ENCODE peak calls at places on chromosomes 7 and 10, in eight cellular contexts. One of them, this sample, is unnamed.

GRCh38 chr7:91949221-91950009 is 8.8 kb downstream of the AKAP9 start:
- DNase-seq in A549: no peak
- DNase-seq in H9: no peak
- DNase-seq in neural progenitor cell: no peak
- DNase-seq in ovary: no peak
- DNase-seq in pancreas: no peak
- DNase-seq in uterus: no peak
- DNase-seq in GM23338: no peak
- DNase-seq in this sample: no peak

GRCh38 chr10:58643029-58643428 is 130.4 kb downstream of the BICC1 start:
- DNase-seq in A549: no peak
- DNase-seq in H9: no peak
- DNase-seq in neural progenitor cell: no peak
- DNase-seq in ovary: no peak
- DNase-seq in pancreas: no peak
- DNase-seq in uterus: no peak
- DNase-seq in GM23338: no peak
- DNase-seq in this sample: no peak

GRCh38 chr10:68231106-68231901 is 609 bp downstream of the ATOH7 start:
- DNase-seq in A549: peak; percentile 84
- DNase-seq in H9: peak; percentile 82
- DNase-seq in neural progenitor cell: peak; percentile 92
- DNase-seq in ovary: peak; percentile 60
- DNase-seq in pancreas: peak; percentile 55
- DNase-seq in uterus: peak; percentile 71
- DNase-seq in GM23338: peak; percentile 87
- DNase-seq in this sample: peak; percentile 80

GRCh38 chr10:62250594-62251198 is 17.9 kb downstream of the RTKN2 start:
- DNase-seq in A549: peak; percentile 49
- DNase-seq in H9: no peak
- DNase-seq in neural progenitor cell: no peak
- DNase-seq in ovary: no peak
- DNase-seq in pancreas: no peak
- DNase-seq in uterus: no peak
- DNase-seq in GM23338: no peak
- DNase-seq in this sample: no peak

GRCh38 chr7:154579711-154580110 is 423.2 kb downstream of the PAXIP1 start:
- DNase-seq in A549: no peak
- DNase-seq in H9: no peak
- DNase-seq in neural progenitor cell: no peak
- DNase-seq in ovary: no peak
- DNase-seq in pancreas: no peak
- DNase-seq in uterus: no peak
- DNase-seq in GM23338: no peak
- DNase-seq in this sample: no peak

GRCh38 chr7:113636727-113637421 is 281.9 kb downstream of the PPP1R3A start:
- DNase-seq in A549: no peak
- DNase-seq in H9: no peak
- DNase-seq in neural progenitor cell: no peak
- DNase-seq in ovary: no peak
- DNase-seq in pancreas: no peak
- DNase-seq in uterus: no peak
- DNase-seq in GM23338: no peak
- DNase-seq in this sample: no peak

GRCh38 chr10:75982611-75983369 is 551.4 kb downstream of the LRMDA start:
- DNase-seq in A549: no peak
- DNase-seq in H9: no peak
- DNase-seq in neural progenitor cell: no peak
- DNase-seq in ovary: peak; percentile 48
- DNase-seq in pancreas: peak; percentile 38
- DNase-seq in uterus: no peak
- DNase-seq in GM23338: no peak
- DNase-seq in this sample: no peak

GRCh38 chr7:34850681-34851080 is 186.6 kb downstream of the DPY19L1 start:
- DNase-seq in A549: no peak
- DNase-seq in H9: no peak
- DNase-seq in neural progenitor cell: no peak
- DNase-seq in ovary: no peak
- DNase-seq in pancreas: no peak
- DNase-seq in uterus: no peak
- DNase-seq in GM23338: no peak
- DNase-seq in this sample: no peak

GRCh38 chr10:109898666-109899577 is 24.4 kb downstream of the XPNPEP1 start:
- DNase-seq in A549: no peak
- DNase-seq in H9: no peak
- DNase-seq in neural progenitor cell: no peak
- DNase-seq in ovary: no peak
- DNase-seq in pancreas: no peak
- DNase-seq in uterus: no peak
- DNase-seq in GM23338: no peak
- DNase-seq in this sample: no peak

GRCh38 chr7:38321515-38321944 is 48.1 kb upstream of the TARP start:
- DNase-seq in A549: no peak
- DNase-seq in H9: no peak
- DNase-seq in neural progenitor cell: no peak
- DNase-seq in ovary: no peak
- DNase-seq in pancreas: no peak
- DNase-seq in uterus: no peak
- DNase-seq in GM23338: no peak
- DNase-seq in this sample: no peak

GRCh38 chr10:78909268-78909667 is 159.5 kb upstream of the ZMIZ1 start:
- DNase-seq in A549: no peak
- DNase-seq in H9: no peak
- DNase-seq in neural progenitor cell: peak; percentile 45
- DNase-seq in ovary: no peak
- DNase-seq in pancreas: no peak
- DNase-seq in uterus: peak; percentile 4
- DNase-seq in GM23338: no peak
- DNase-seq in this sample: no peak

GRCh38 chr7:134031835-134032617 is 95.1 kb upstream of the LRGUK start:
- DNase-seq in A549: no peak
- DNase-seq in H9: no peak
- DNase-seq in neural progenitor cell: no peak
- DNase-seq in ovary: no peak
- DNase-seq in pancreas: no peak
- DNase-seq in uterus: no peak
- DNase-seq in GM23338: no peak
- DNase-seq in this sample: no peak

GRCh38 chr10:43230101-43230908 is 36.6 kb downstream of the RASGEF1A start:
- DNase-seq in A549: no peak
- DNase-seq in H9: peak; percentile 33
- DNase-seq in neural progenitor cell: peak; percentile 39
- DNase-seq in ovary: peak; percentile 3
- DNase-seq in pancreas: no peak
- DNase-seq in uterus: peak; percentile 4
- DNase-seq in GM23338: peak; percentile 70
- DNase-seq in this sample: peak; percentile 8

GRCh38 chr10:126387041-126387908 is 1.0 kb downstream of the ADAM12 start:
- DNase-seq in A549: peak; percentile 66
- DNase-seq in H9: peak; percentile 73
- DNase-seq in neural progenitor cell: peak; percentile 80
- DNase-seq in ovary: peak; percentile 81
- DNase-seq in pancreas: peak; percentile 35
- DNase-seq in uterus: peak; percentile 66
- DNase-seq in GM23338: peak; percentile 80
- DNase-seq in this sample: peak; percentile 79

GRCh38 chr7:31051598-31052503 is at the start of gene ADCYAP1R1:
- DNase-seq in A549: no peak
- DNase-seq in H9: peak; percentile 84
- DNase-seq in neural progenitor cell: peak; percentile 84
- DNase-seq in ovary: peak; percentile 61
- DNase-seq in pancreas: no peak
- DNase-seq in uterus: peak; percentile 72
- DNase-seq in GM23338: peak; percentile 85
- DNase-seq in this sample: peak; percentile 75

GRCh38 chr7:150322114-150322832 is 882 bp upstream of the LRRC61 start:
- DNase-seq in A549: no peak
- DNase-seq in H9: no peak
- DNase-seq in neural progenitor cell: no peak
- DNase-seq in ovary: no peak
- DNase-seq in pancreas: no peak
- DNase-seq in uterus: no peak
- DNase-seq in GM23338: no peak
- DNase-seq in this sample: no peak

GRCh38 chr7:100132697-100133137 is 6.0 kb downstream of the MBLAC1 start:
- DNase-seq in A549: peak; percentile 74
- DNase-seq in H9: peak; percentile 79
- DNase-seq in neural progenitor cell: peak; percentile 85
- DNase-seq in ovary: no peak
- DNase-seq in pancreas: peak; percentile 54
- DNase-seq in uterus: peak; percentile 53
- DNase-seq in GM23338: peak; percentile 89
- DNase-seq in this sample: peak; percentile 70

GRCh38 chr7:134632937-134633540 is 13.6 kb upstream of the BPGM start:
- DNase-seq in A549: peak; percentile 73
- DNase-seq in H9: no peak
- DNase-seq in neural progenitor cell: peak; percentile 52
- DNase-seq in ovary: no peak
- DNase-seq in pancreas: no peak
- DNase-seq in uterus: no peak
- DNase-seq in GM23338: peak; percentile 76
- DNase-seq in this sample: peak; percentile 12

GRCh38 chr7:7385421-7385820 is 150.3 kb downstream of the COL28A1 start:
- DNase-seq in A549: no peak
- DNase-seq in H9: no peak
- DNase-seq in neural progenitor cell: no peak
- DNase-seq in ovary: no peak
- DNase-seq in pancreas: no peak
- DNase-seq in uterus: no peak
- DNase-seq in GM23338: no peak
- DNase-seq in this sample: no peak

GRCh38 chr10:79445217-79445707 is at the start of gene ZCCHC24:
- DNase-seq in A549: peak; percentile 54
- DNase-seq in H9: peak; percentile 75
- DNase-seq in neural progenitor cell: no peak
- DNase-seq in ovary: no peak
- DNase-seq in pancreas: peak; percentile 64
- DNase-seq in uterus: no peak
- DNase-seq in GM23338: peak; percentile 69
- DNase-seq in this sample: no peak

DNA sequence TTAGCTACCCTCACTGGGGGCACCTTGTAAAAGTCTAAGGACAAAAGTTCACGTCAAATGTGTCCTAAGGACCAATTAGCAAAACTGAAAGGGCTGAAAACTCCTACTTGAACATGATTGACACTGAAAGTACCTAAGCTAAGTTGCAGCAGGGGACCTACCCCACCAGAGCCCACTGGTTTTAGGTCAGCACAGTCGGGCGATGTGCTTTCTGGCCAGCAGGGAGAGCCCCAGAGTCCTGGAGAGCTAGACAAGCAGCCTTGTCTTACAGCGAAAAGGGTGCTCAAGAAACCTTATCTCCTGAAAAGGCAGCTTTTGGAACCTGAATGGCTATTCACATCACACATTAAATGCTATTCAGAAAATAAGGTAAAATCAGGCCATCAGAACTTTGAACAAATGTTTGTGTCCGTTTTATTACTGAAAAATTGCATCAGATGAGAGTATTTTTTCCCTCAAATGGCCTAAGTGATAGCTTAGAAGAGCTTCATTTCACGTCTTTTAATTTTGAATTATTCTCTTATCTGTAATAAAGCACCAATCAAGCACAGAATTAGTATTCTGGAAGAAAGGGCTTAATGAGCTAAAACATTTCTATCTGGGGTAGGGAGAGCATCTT is 52.2 kb upstream of the MKI67 start:
- DNase-seq in A549: peak; percentile 68
- DNase-seq in H9: peak; percentile 82
- DNase-seq in neural progenitor cell: peak; percentile 64
- DNase-seq in ovary: no peak
- DNase-seq in pancreas: no peak
- DNase-seq in uterus: no peak
- DNase-seq in GM23338: peak; percentile 83
- DNase-seq in this sample: peak; percentile 41
- TF ChIP-seq CTCF in A549: peak; percentile 60
- TF ChIP-seq CTCF in H9: peak; percentile 80
- TF ChIP-seq CTCF in neural progenitor cell: peak; percentile 65
- TF ChIP-seq CTCF in ovary: no peak
- TF ChIP-seq CTCF in pancreas: no peak
- TF ChIP-seq CTCF in uterus: no peak
- TF ChIP-seq CTCF in GM23338: peak; percentile 80
- TF ChIP-seq CTCF in this sample: peak; percentile 46

DNA sequence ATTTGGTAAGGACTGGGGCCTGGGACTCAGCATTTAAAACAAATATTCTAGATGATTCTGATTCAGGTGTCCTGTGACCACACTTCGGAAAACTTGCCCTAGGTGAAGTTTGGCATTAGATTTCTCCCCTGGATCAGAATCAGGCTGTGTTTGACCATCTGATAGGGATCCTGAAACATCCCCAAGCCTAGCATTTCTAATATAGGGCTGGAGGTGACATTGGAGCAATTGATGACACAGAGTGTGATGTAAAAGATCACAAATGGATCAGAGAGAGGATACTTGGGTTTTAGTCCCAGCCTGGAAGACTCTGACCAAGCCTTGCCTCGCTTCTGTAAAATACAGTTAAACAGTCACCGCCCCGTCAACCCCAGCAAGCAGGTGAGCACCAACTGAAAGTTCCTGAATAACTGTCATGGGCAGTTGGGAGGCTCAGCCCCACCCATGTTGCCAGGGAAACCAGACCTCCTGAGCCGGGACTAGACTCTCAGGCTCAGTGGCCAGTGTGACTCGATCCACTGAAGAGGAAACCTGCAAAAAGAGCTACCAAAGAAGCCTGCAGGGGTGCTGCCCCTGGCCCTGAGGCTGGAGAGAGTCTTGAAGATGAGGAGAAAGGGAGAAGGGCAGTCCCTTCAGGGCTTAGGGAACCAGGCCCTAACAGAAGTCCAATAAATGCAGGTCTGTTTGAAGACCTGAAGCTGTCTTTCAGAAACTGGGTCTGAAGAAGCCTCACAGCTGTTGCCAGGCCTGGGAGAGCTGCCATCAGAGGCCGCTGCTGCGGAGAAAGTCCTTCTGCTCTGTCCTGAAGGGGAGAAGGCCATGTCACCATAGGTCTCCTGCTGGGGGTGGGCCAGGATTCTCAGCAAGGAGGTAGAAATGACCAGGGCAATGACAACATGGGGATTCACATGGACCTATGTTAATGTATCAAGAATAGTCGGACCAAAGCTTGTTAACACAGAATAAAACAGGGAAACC is 126.1 kb upstream of the KCNMA1 start:
- DNase-seq in A549: no peak
- DNase-seq in H9: no peak
- DNase-seq in neural progenitor cell: peak; percentile 22
- DNase-seq in ovary: no peak
- DNase-seq in pancreas: no peak
- DNase-seq in uterus: no peak
- DNase-seq in GM23338: peak; percentile 16
- DNase-seq in this sample: no peak
- TF ChIP-seq CTCF in A549: no peak
- TF ChIP-seq CTCF in H9: no peak
- TF ChIP-seq CTCF in neural progenitor cell: no peak
- TF ChIP-seq CTCF in ovary: no peak
- TF ChIP-seq CTCF in pancreas: no peak
- TF ChIP-seq CTCF in uterus: no peak
- TF ChIP-seq CTCF in GM23338: peak; percentile 34
- TF ChIP-seq CTCF in this sample: no peak

GRCh38 chr7:151688236-151688780 is 168.6 kb upstream of the RHEB start:
- DNase-seq in A549: no peak
- DNase-seq in H9: no peak
- DNase-seq in neural progenitor cell: no peak
- DNase-seq in ovary: no peak
- DNase-seq in pancreas: no peak
- DNase-seq in uterus: no peak
- DNase-seq in GM23338: no peak
- DNase-seq in this sample: no peak
- TF ChIP-seq CTCF in A549: no peak
- TF ChIP-seq CTCF in H9: no peak
- TF ChIP-seq CTCF in neural progenitor cell: no peak
- TF ChIP-seq CTCF in ovary: no peak
- TF ChIP-seq CTCF in pancreas: no peak
- TF ChIP-seq CTCF in uterus: no peak
- TF ChIP-seq CTCF in GM23338: no peak
- TF ChIP-seq CTCF in this sample: no peak

GRCh38 chr10:26780793-26781601 is 79.8 kb downstream of the ABI1 start:
- DNase-seq in A549: peak; percentile 80
- DNase-seq in H9: peak; percentile 74
- DNase-seq in neural progenitor cell: no peak
- DNase-seq in ovary: no peak
- DNase-seq in pancreas: no peak
- DNase-seq in uterus: no peak
- DNase-seq in GM23338: peak; percentile 73
- DNase-seq in this sample: no peak
- TF ChIP-seq CTCF in A549: no peak
- TF ChIP-seq CTCF in H9: no peak
- TF ChIP-seq CTCF in neural progenitor cell: no peak
- TF ChIP-seq CTCF in ovary: no peak
- TF ChIP-seq CTCF in pancreas: no peak
- TF ChIP-seq CTCF in uterus: no peak
- TF ChIP-seq CTCF in GM23338: no peak
- TF ChIP-seq CTCF in this sample: no peak